ENCODE peak calls at places on chromosome 20, in four cellular contexts. N is K562, T is suprapubic skin, G is A549. A is an unnamed sample.

GRCh38 chr20:23641936-23642751 is 4.4 kb upstream of the CST3 start:
- DNase-seq in T (no peak), G (no peak), N (no peak), A (no peak)

GRCh38 chr20:2238601-2239000 is 57.2 kb upstream of the TGM3 start:
- DNase-seq in T (no peak), G (no peak), N (no peak), A (no peak)

GRCh38 chr20:14919473-14920157 is 582.2 kb upstream of the FLRT3 start:
- DNase-seq in T (no peak), G (no peak), N (no peak), A (no peak)

GRCh38 chr20:50376179-50376887 is 133.8 kb upstream of the PTPN1 start:
- DNase-seq in T (no peak), G (no peak), N (no peak), A (no peak)

GRCh38 chr20:60069626-60070025 is 111.4 kb downstream of the CDH26 start:
- DNase-seq in G (no peak), T (no peak), N (no peak), A (no peak)

GRCh38 chr20:53329781-53330180 is 263.9 kb downstream of the ZNF217 start:
- DNase-seq in T (no peak), N (no peak), G (no peak), A (no peak)

GRCh38 chr20:38601216-38602184 is at the start of gene ARHGAP40:
- DNase-seq in T (no peak), G (no peak), N (peak; percentile 62), A (peak; percentile 81)

GRCh38 chr20:60132162-60132826 is 174.1 kb downstream of the CDH26 start:
- DNase-seq in T (no peak), G (no peak), N (no peak), A (no peak)

GRCh38 chr20:43983359-43983758 is 68.7 kb downstream of the TOX2 start:
- DNase-seq in N (peak; percentile 55), T (peak; percentile 31), G (no peak), A (no peak)

GRCh38 chr20:48632017-48632824 is 195.6 kb downstream of the PREX1 start:
- DNase-seq in G (no peak), T (no peak), N (no peak), A (no peak)

GRCh38 chr20:12079490-12079889 is 161.8 kb downstream of the BTBD3 start:
- DNase-seq in N (no peak), T (no peak), G (no peak), A (no peak)

GRCh38 chr20:51542033-51542893 is at the start of gene NFATC2:
- DNase-seq in T (no peak), G (no peak), N (peak; percentile 96), A (peak; percentile 68)
- TF ChIP-seq CTCF in T (no peak), G (no peak), N (peak; percentile 91), A (no peak)

GRCh38 chr20:46308258-46309157 is at the start of gene CDH22:
- DNase-seq in G (peak; percentile 80), T (no peak), N (peak; percentile 75), A (peak; percentile 25)
- TF ChIP-seq EP300 in G (no peak), T (no peak), N (no peak), A (no peak)

DNA sequence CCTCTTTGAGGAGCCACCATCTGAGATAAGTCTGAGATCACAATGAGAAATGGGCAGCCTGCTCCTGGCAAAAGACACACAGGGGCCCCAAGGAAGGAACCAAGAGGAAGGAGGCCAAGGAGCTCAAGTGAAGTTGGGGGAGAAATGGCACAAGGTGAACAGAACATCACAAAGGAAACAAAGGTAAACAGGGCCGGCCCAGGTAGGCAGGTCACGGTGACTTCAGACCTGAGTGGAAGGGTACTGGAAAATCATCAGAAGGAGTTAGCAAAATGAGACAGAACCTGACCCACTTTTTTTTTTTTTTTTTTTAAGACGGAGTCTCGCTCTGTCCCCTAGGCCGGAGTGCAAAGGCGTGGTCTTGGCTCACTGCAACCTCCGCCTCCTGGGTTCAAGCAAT is 11.3 kb downstream of the ZMYND8 start:
- DNase-seq in T (no peak), N (no peak), G (no peak), A (no peak)
- H3K4me1 ChIP-seq in T (peaks cover 33% of the 10 kb centered on the region), N (peaks cover 56% of the 10 kb centered on the region), G (peaks cover 47% of the 10 kb centered on the region), A (peaks cover 34% of the 10 kb centered on the region)

GRCh38 chr20:54706581-54706980 is 231.2 kb downstream of the DOK5 start:
- DNase-seq in N (no peak), T (no peak), G (no peak), A (no peak)

GRCh38 chr20:54708229-54708628 is 232.8 kb downstream of the DOK5 start:
- DNase-seq in G (no peak), N (no peak), T (no peak), A (no peak)

GRCh38 chr20:54698373-54698772 is 223.0 kb downstream of the DOK5 start:
- DNase-seq in T (no peak), G (no peak), N (no peak), A (no peak)

DNA sequence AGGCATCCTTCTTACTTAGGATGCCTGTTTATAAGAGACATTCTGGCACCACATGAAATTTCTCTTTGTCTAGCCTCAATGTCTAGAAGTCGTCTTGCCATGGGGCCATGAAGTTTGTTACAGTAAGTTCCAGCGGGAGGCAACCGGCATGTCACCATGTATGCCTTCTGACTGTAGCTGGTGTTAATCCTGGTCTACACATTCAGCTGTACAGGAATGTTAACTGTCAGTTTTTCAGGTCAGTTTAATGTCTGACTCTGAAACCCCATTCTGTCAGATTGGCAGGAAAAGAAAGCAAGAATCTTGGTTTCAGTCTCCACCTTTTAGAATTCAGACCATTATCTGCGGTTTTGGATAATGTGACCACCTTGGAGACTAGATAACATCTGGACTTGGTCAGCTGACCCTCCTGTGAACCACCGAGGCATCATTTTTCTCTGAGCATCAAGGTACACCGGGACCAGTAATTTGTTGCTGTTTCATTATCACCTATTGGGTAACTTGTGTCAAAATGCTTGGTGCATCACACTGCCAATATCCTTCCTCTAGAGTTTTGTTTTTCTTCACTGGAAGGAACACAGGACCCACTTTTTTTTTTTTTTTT is 228.7 kb downstream of the DOK5 start:
- DNase-seq in N (no peak), T (no peak), G (no peak), A (no peak)
- TF ChIP-seq CTCF in N (no peak), T (no peak), G (no peak), A (no peak)

GRCh38 chr20:31678389-31679356 is 41.0 kb downstream of the COX4I2 start:
- DNase-seq in G (no peak), N (no peak), T (no peak), A (no peak)
- TF ChIP-seq EP300 in G (no peak), N (peak; percentile 5), T (no peak), A (no peak)

GRCh38 chr20:63836335-63837133 is 5.5 kb upstream of the ZBTB46 start:
- DNase-seq in N (no peak), T (no peak), G (no peak), A (no peak)

GRCh38 chr20:63835031-63835858 is 4.2 kb upstream of the ZBTB46 start:
- DNase-seq in N (peak; percentile 87), G (peak; percentile 96), T (no peak), A (peak; percentile 87)

GRCh38 chr20:63839620-63840019 is 8.6 kb upstream of the ZBTB46 start:
- DNase-seq in T (no peak), G (no peak), N (no peak), A (no peak)

GRCh38 chr20:63837134-63837429 is 6.0 kb upstream of the ZBTB46 start:
- DNase-seq in T (no peak), N (no peak), G (no peak), A (no peak)

GRCh38 chr20:63837475-63837874 is 6.4 kb upstream of the ZBTB46 start:
- DNase-seq in N (no peak), T (no peak), G (no peak), A (no peak)
- H3K4me1 ChIP-seq in N (peaks cover 12% of the 10 kb centered on the region), T (peaks cover 22% of the 10 kb centered on the region), G (peaks cover 13% of the 10 kb centered on the region), A (peaks cover 18% of the 10 kb centered on the region)

DNA sequence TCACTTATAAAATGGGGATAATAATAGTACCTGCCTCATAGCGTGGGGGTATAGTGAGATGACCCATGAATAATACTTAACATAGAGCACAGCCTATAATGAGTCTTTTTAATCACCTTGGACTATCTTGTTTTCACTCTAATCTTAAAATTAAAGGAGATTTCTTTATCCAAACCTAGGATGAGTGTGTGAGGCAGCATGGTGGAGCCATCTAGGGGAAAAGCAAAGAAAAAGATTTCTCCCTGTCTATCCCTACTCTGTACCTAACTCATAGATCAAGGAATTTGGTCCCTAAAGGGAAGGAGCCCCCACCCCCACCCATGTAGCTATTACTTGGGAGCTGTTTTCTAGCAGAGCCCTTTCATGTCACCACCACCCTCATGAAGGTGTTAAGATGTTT is 45.2 kb upstream of the PAK5 start:
- DNase-seq in N (no peak), G (no peak), T (no peak), A (no peak)
- TF ChIP-seq CTCF in N (no peak), G (peak; percentile 43), T (no peak), A (no peak)

DNA sequence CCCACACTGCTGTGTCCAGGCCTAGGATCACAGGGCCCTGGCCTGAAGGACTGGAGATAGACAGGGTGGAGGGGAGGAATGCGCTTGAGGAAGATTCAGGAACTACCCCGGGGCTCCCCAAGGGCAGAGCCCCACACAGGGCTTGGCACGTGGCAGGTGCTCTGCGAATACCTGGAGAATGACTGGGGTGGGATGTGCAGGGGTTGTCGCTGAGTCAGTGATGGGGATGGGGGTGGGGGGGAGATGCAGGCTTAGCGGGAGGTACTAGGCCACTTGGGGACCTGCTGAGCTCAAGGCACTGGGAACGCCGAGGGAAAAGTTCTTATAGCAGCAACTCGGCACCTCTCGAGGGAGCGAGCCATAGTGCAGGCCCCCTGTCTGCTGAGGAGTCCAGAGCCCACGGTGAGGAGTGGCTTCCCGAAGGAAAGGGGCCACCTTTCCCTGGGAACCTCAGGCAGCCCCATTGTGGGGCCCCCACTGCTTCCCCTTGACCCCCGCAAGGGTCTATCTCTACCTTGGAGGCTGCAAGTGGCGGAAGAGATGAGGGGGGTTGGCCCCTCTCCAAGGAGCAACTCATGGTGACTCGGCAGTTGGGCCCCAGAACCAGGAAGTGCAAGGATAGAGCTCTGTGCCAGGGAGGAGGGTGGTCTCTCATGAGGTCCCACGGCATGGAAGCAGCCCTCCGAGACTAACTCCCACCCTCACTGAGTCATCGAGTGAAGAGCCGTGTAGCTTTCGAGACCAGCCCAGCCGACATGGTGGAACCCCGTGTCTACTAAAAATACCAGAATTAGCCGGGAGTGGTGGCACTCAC is 33.1 kb downstream of the SRC start:
- DNase-seq in N (peak; percentile 78), G (peak; percentile 55), T (no peak), A (no peak)
- TF ChIP-seq EP300 in N (peak; percentile 87), G (peak; percentile 72), T (no peak), A (no peak)

GRCh38 chr20:19181552-19181951 is 30.9 kb upstream of the SLC24A3 start:
- DNase-seq in G (no peak), N (no peak), T (no peak), A (no peak)

GRCh38 chr20:19172637-19173036 is 39.8 kb upstream of the SLC24A3 start:
- DNase-seq in N (no peak), T (no peak), G (no peak), A (no peak)

GRCh38 chr20:19176483-19176882 is 36.0 kb upstream of the SLC24A3 start:
- DNase-seq in T (no peak), G (no peak), N (no peak), A (no peak)
- H3K4me1 ChIP-seq in T (no peaks in the 10 kb centered on the region), G (no peaks in the 10 kb centered on the region), N (no peaks in the 10 kb centered on the region), A (no peaks in the 10 kb centered on the region)